ENCODE peak calls at places on chromosomes 11 and 22, in nine cellular contexts. B, M, X, Z, V, O, U, T and G are unnamed samples.

GRCh38 chr22:48238966-48239365 is 1476.5 kb downstream of the TBC1D22A start:
- DNase-seq in B (no peak), M (no peak), X (no peak), Z (no peak), V (peak; percentile 81), O (no peak), U (no peak), T (no peak), G (no peak)

GRCh38 chr11:118881130-118881717 is 2.5 kb upstream of the CXCR5 start:
- DNase-seq in B (no peak), M (no peak), X (no peak), Z (no peak), V (no peak), O (no peak), U (no peak), T (no peak), G (no peak)

GRCh38 chr11:65489061-65489705 is 9.7 kb upstream of the MALAT1 start:
- DNase-seq in B (peak; percentile 84), M (peak; percentile 92), X (peak; percentile 73), Z (no peak), V (peak; percentile 90), O (peak; percentile 89), U (peak; percentile 81), T (no peak), G (peak; percentile 80)

GRCh38 chr11:3341298-3341697 is 37.6 kb downstream of the ZNF195 start:
- DNase-seq in B (no peak), M (no peak), X (peak; percentile 31), Z (peak; percentile 77), V (peak; percentile 85), O (peak; percentile 15), U (peak; percentile 34), T (peak; percentile 76), G (no peak)

GRCh38 chr11:24234822-24235508 is 261.9 kb upstream of the LUZP2 start:
- DNase-seq in B (no peak), M (no peak), X (no peak), Z (no peak), V (no peak), O (peak; percentile 13), U (no peak), T (peak; percentile 20), G (no peak)

GRCh38 chr11:31943056-31943780 is 132.1 kb upstream of the PAX6 start:
- DNase-seq in B (no peak), M (no peak), X (no peak), Z (no peak), V (no peak), O (no peak), U (no peak), T (no peak), G (no peak)

GRCh38 chr11:1899686-1900085 is 8.0 kb upstream of the PRR33 start:
- DNase-seq in B (no peak), M (no peak), X (no peak), Z (no peak), V (no peak), O (no peak), U (no peak), T (no peak), G (no peak)

GRCh38 chr11:122697636-122698167 is 42.2 kb downstream of the UBASH3B start:
- DNase-seq in B (no peak), M (no peak), X (no peak), Z (no peak), V (no peak), O (peak; percentile 52), U (no peak), T (no peak), G (no peak)

GRCh38 chr11:65861533-65862183 is 1.4 kb downstream of the MUS81 start:
- DNase-seq in B (no peak), M (peak; percentile 27), X (no peak), Z (no peak), V (no peak), O (no peak), U (no peak), T (no peak), G (peak; percentile 16)

GRCh38 chr11:2549876-2550605 is 105.2 kb downstream of the KCNQ1 start:
- DNase-seq in B (no peak), M (peak; percentile 60), X (peak; percentile 50), Z (peak; percentile 39), V (no peak), O (no peak), U (peak; percentile 17), T (no peak), G (peak; percentile 40)

GRCh38 chr11:19577849-19578619 is 134.6 kb upstream of the NAV2 start:
- DNase-seq in B (no peak), M (peak; percentile 65), X (peak; percentile 48), Z (no peak), V (peak; percentile 86), O (peak; percentile 89), U (peak; percentile 33), T (no peak), G (peak; percentile 90)

GRCh38 chr22:20223421-20224245 is 44.5 kb downstream of the RTN4R start:
- DNase-seq in B (no peak), M (no peak), X (no peak), Z (no peak), V (no peak), O (no peak), U (no peak), T (no peak), G (no peak)

GRCh38 chr22:20226760-20227350 is 41.3 kb downstream of the RTN4R start:
- DNase-seq in B (no peak), M (no peak), X (no peak), Z (no peak), V (no peak), O (no peak), U (no peak), T (no peak), G (no peak)

GRCh38 chr22:20226077-20226716 is 41.9 kb downstream of the RTN4R start:
- DNase-seq in B (no peak), M (no peak), X (no peak), Z (no peak), V (no peak), O (no peak), U (no peak), T (no peak), G (no peak)

GRCh38 chr22:20225693-20225966 is 42.5 kb downstream of the RTN4R start:
- DNase-seq in B (no peak), M (no peak), X (no peak), Z (no peak), V (no peak), O (no peak), U (no peak), T (no peak), G (no peak)

GRCh38 chr22:20224917-20225692 is 43.0 kb downstream of the RTN4R start:
- DNase-seq in B (no peak), M (no peak), X (no peak), Z (no peak), V (no peak), O (no peak), U (no peak), T (no peak), G (no peak)
- H3K4me3 ChIP-seq in B (no peak overlapping the region), M (no peak overlapping the region), X (no peak overlapping the region), Z (no peak overlapping the region), V (no peak overlapping the region), O (no peak overlapping the region), U (no peak overlapping the region), T (no peak overlapping the region), G (no peak overlapping the region)

GRCh38 chr11:44994753-44995152 is 44.1 kb upstream of the TP53I11 start:
- DNase-seq in B (no peak), M (no peak), X (no peak), Z (no peak), V (no peak), O (no peak), U (no peak), T (no peak), G (no peak)
- TF ChIP-seq CTCF in B (no peak), M (no peak), X (no peak), Z (no peak), V (no peak), O (no peak), U (no peak), T (no peak), G (no peak)

DNA sequence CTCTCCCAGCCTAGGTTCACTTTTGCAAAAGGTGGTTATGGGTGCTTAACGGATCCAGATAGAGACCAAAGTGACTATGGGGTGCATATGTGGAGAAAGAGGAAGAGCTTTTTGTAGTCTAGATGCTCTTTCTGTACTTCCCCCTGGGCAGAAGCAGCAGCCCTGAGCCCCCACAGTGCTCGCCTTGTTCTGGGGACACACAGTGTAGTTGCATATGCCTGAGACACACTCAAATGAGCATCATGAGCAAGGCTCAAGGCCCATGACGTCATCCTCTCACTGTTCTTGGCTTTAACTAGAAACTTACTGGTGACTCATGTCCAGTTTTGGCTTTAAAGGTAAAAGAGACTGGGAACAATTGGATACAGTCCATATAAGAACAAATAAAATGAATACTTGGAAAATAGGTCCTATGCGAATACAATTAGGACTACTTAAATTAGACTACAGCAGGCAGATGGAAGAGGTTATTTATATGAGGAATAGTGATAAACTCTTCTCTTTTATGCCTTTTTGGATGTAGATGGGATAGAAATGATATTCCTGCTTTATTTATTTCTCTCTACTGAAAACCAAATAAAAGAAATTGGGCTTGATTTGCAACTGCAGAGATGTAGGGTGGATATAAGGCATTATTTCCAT is 20.1 kb upstream of the PEX26 start:
- DNase-seq in B (peak; percentile 85), M (peak; percentile 83), X (no peak), Z (no peak), V (peak; percentile 94), O (peak; percentile 98), U (peak; percentile 71), T (peak; percentile 58), G (peak; percentile 98)
- H3K4me3 ChIP-seq in B (no peak overlapping the region), M (no peak overlapping the region), X (no peak overlapping the region), Z (no peak overlapping the region), V (no peak overlapping the region), O (no peak overlapping the region), U (peak overlapping the region; percentile 13), T (no peak overlapping the region), G (no peak overlapping the region)

GRCh38 chr22:29325356-29325755 is 9.9 kb upstream of the RASL10A start:
- DNase-seq in B (no peak), M (no peak), X (no peak), Z (no peak), V (no peak), O (no peak), U (no peak), T (no peak), G (no peak)

GRCh38 chr22:29315286-29316195 is at the start of gene RASL10A:
- DNase-seq in B (no peak), M (no peak), X (no peak), Z (no peak), V (no peak), O (no peak), U (no peak), T (no peak), G (no peak)

GRCh38 chr22:29316429-29316828 is 932 bp upstream of the RASL10A start:
- DNase-seq in B (no peak), M (no peak), X (no peak), Z (no peak), V (no peak), O (no peak), U (no peak), T (no peak), G (no peak)

GRCh38 chr22:29319072-29319471 is 3.6 kb upstream of the RASL10A start:
- DNase-seq in B (no peak), M (no peak), X (no peak), Z (no peak), V (no peak), O (no peak), U (no peak), T (no peak), G (no peak)

DNA sequence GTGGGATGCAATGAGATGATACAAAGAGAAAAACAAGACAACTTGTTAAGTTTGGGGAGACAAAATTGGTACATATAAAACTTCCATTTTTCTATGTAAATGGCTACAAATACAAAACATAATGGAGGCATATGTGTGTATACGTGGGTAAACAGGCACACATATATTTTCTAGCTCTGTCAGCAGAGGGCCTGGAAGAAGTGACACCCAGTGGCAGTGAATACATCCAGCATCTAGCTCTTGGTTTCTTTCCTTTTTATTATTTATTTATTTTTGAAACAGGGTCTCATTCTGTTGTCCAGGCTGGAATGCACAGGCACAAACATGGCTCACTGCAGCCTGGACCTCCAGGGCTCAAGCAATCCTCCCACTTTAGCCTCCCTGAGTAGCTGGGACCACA is 5.0 kb upstream of the RASL10A start:
- DNase-seq in B (no peak), M (no peak), X (no peak), Z (no peak), V (no peak), O (no peak), U (no peak), T (no peak), G (no peak)
- TF ChIP-seq CTCF in B (peak; percentile 13), M (no peak), X (peak; percentile 13), Z (no peak), V (no peak), O (peak; percentile 20), U (no peak), T (no peak), G (no peak)